ENCODE peak calls at places on chromosomes 4 and X, in nine cellular contexts. R is NCI-H1694 treated with DMSO at 0.1 percent for 48 hours; N is T-helper 9 cell; M is GM23248; K is stimulated activated CD4-positive, alpha-beta T cell treated with anti-CD3 and anti-CD28 coated beads, TNF-alpha, amount 100 ng/mL, for 24 hours; S is activated CD4-positive, alpha-beta T cell treated with anti-CD3 and anti-CD28 coated beads, Interleukin-2, amount 50 U/mL, for 4 hours; P is substantia nigra; E is WTC11; U is DMS79. D is an unnamed sample.

GRCh38 chr4:186700746-186701145 is 22.9 kb downstream of the FAT1 start:
- DNase-seq in R (no peak), N (no peak), M (peak; percentile 97), K (no peak), S (no peak), P (no peak), E (no peak), U (no peak), D (no peak)

GRCh38 chr4:124713213-124713592 is 671 bp upstream of the ANKRD50 start:
- DNase-seq in R (peak; percentile 25), N (no peak), M (peak; percentile 84), K (no peak), S (no peak), P (peak; percentile 78), E (peak; percentile 61), U (peak; percentile 27), D (no peak)

GRCh38 chr4:102438873-102439614 is 62.1 kb upstream of the NFKB1 start:
- DNase-seq in R (peak; percentile 21), N (no peak), M (peak; percentile 92), K (no peak), S (no peak), P (no peak), E (no peak), U (no peak), D (no peak)

GRCh38 chr4:105805501-105806120 is 89.7 kb upstream of the NPNT start:
- DNase-seq in R (no peak), N (no peak), M (no peak), K (no peak), S (no peak), P (no peak), E (no peak), U (no peak), D (no peak)

GRCh38 chr4:182604953-182605352 is 312.2 kb downstream of the DCTD start:
- DNase-seq in R (no peak), N (no peak), M (no peak), K (no peak), S (no peak), P (no peak), E (no peak), U (no peak), D (no peak)

GRCh38 chr4:84158670-84159069 is 340.4 kb downstream of the NKX6-1 start:
- DNase-seq in R (no peak), N (no peak), M (no peak), K (no peak), S (no peak), P (no peak), E (no peak), U (no peak), D (no peak)

GRCh38 chrX:17977696-17978095 is 116.6 kb upstream of the RAI2 start:
- DNase-seq in R (no peak), N (no peak), M (no peak), K (no peak), S (no peak), P (no peak), E (no peak), U (no peak), D (no peak)

GRCh38 chr4:5689065-5689464 is 19.3 kb downstream of the EVC2 start:
- DNase-seq in R (no peak), N (no peak), M (no peak), K (no peak), S (no peak), P (no peak), E (no peak), U (no peak), D (no peak)

GRCh38 chrX:45322382-45322781 is 121.7 kb upstream of the DIPK2B start:
- DNase-seq in R (no peak), N (no peak), M (peak; percentile 81), K (no peak), S (no peak), P (peak; percentile 4), E (peak; percentile 13), U (no peak), D (no peak)

GRCh38 chr4:24211821-24212220 is 322.0 kb upstream of the PPARGC1A start:
- DNase-seq in R (no peak), N (no peak), M (peak; percentile 85), K (no peak), S (no peak), P (no peak), E (no peak), U (no peak), D (no peak)

GRCh38 chr4:76982638-76983579 is 33.4 kb downstream of the SEPTIN11 start:
- DNase-seq in R (no peak), N (no peak), M (peak; percentile 31), K (no peak), S (no peak), P (no peak), E (no peak), U (no peak), D (no peak)

GRCh38 chr4:7650606-7651400 is 216.1 kb upstream of the PSAPL1 start:
- DNase-seq in R (no peak), N (no peak), M (peak; percentile 14), K (peak; percentile 11), S (no peak), P (no peak), E (peak; percentile 82), U (no peak), D (no peak)

GRCh38 chr4:5809216-5809776 is 83.6 kb downstream of the CRMP1 start:
- DNase-seq in R (no peak), N (no peak), M (peak; percentile 20), K (no peak), S (no peak), P (no peak), E (no peak), U (no peak), D (no peak)

GRCh38 chr4:163332526-163333405 is at the start of gene NPY1R:
- DNase-seq in R (no peak), N (no peak), M (peak; percentile 87), K (peak; percentile 41), S (no peak), P (peak; percentile 69), E (peak; percentile 78), U (peak; percentile 37), D (no peak)